ENCODE peak calls at places on chromosomes 16 and 17, in six cellular contexts. One of them, this sample, is unnamed.
A peak's percentile ranks its signal among the peaks of the same experiment; 100 is the strongest.

GRCh38 chr17:81656835-81657234 is 493 bp upstream of the PDE6G start:
- DNase-seq in cardiac septum: no peak
- DNase-seq in non-pigmented ciliary epithelial cell: no peak
- DNase-seq in activated naive CD4-positive, alpha-beta T cell: no peak
- DNase-seq in kidney glomerular epithelial cell: no peak
- DNase-seq in heart right ventricle: no peak
- DNase-seq in this sample: no peak

GRCh38 chr16:88736088-88736487 is 29.8 kb downstream of the CTU2 start:
- DNase-seq in cardiac septum: no peak
- DNase-seq in non-pigmented ciliary epithelial cell: no peak
- DNase-seq in activated naive CD4-positive, alpha-beta T cell: no peak
- DNase-seq in kidney glomerular epithelial cell: no peak
- DNase-seq in heart right ventricle: no peak
- DNase-seq in this sample: no peak

GRCh38 chr16:22141746-22142145 is 20.6 kb upstream of the SDR42E2 start:
- DNase-seq in cardiac septum: no peak
- DNase-seq in non-pigmented ciliary epithelial cell: peak; percentile 2
- DNase-seq in activated naive CD4-positive, alpha-beta T cell: no peak
- DNase-seq in kidney glomerular epithelial cell: peak; percentile 1
- DNase-seq in heart right ventricle: no peak
- DNase-seq in this sample: peak; percentile 29

GRCh38 chr17:69722518-69722917 is 308.0 kb downstream of the MAP2K6 start:
- DNase-seq in cardiac septum: no peak
- DNase-seq in non-pigmented ciliary epithelial cell: no peak
- DNase-seq in activated naive CD4-positive, alpha-beta T cell: no peak
- DNase-seq in kidney glomerular epithelial cell: no peak
- DNase-seq in heart right ventricle: no peak
- DNase-seq in this sample: no peak

GRCh38 chr16:30805056-30805369 is 18.0 kb upstream of the ZNF629 start:
- DNase-seq in cardiac septum: no peak
- DNase-seq in non-pigmented ciliary epithelial cell: no peak
- DNase-seq in activated naive CD4-positive, alpha-beta T cell: no peak
- DNase-seq in kidney glomerular epithelial cell: no peak
- DNase-seq in heart right ventricle: no peak
- DNase-seq in this sample: no peak

GRCh38 chr17:40122944-40123810 is 1.4 kb downstream of the MSL1 start:
- DNase-seq in cardiac septum: no peak
- DNase-seq in non-pigmented ciliary epithelial cell: no peak
- DNase-seq in activated naive CD4-positive, alpha-beta T cell: peak; percentile 32
- DNase-seq in kidney glomerular epithelial cell: no peak
- DNase-seq in heart right ventricle: peak; percentile 65
- DNase-seq in this sample: peak; percentile 34

GRCh38 chr16:86357950-86358349 is 152.4 kb upstream of the FOXF1 start:
- DNase-seq in cardiac septum: no peak
- DNase-seq in non-pigmented ciliary epithelial cell: no peak
- DNase-seq in activated naive CD4-positive, alpha-beta T cell: no peak
- DNase-seq in kidney glomerular epithelial cell: no peak
- DNase-seq in heart right ventricle: no peak
- DNase-seq in this sample: no peak

GRCh38 chr17:76726231-76726765 is at the start of gene JMJD6:
- DNase-seq in cardiac septum: peak; percentile 98
- DNase-seq in non-pigmented ciliary epithelial cell: peak; percentile 78
- DNase-seq in activated naive CD4-positive, alpha-beta T cell: peak; percentile 90
- DNase-seq in kidney glomerular epithelial cell: peak; percentile 90
- DNase-seq in heart right ventricle: peak; percentile 97
- DNase-seq in this sample: peak; percentile 99

GRCh38 chr16:85946680-85947510 is 47.9 kb downstream of the IRF8 start:
- DNase-seq in cardiac septum: no peak
- DNase-seq in non-pigmented ciliary epithelial cell: no peak
- DNase-seq in activated naive CD4-positive, alpha-beta T cell: no peak
- DNase-seq in kidney glomerular epithelial cell: no peak
- DNase-seq in heart right ventricle: no peak
- DNase-seq in this sample: no peak

GRCh38 chr17:68533887-68534700 is 21.9 kb downstream of the PRKAR1A start:
- DNase-seq in cardiac septum: no peak
- DNase-seq in non-pigmented ciliary epithelial cell: no peak
- DNase-seq in activated naive CD4-positive, alpha-beta T cell: no peak
- DNase-seq in kidney glomerular epithelial cell: no peak
- DNase-seq in heart right ventricle: no peak
- DNase-seq in this sample: peak; percentile 12

GRCh38 chr16:85486256-85486915 is 126.7 kb upstream of the GSE1 start:
- DNase-seq in cardiac septum: no peak
- DNase-seq in non-pigmented ciliary epithelial cell: no peak
- DNase-seq in activated naive CD4-positive, alpha-beta T cell: no peak
- DNase-seq in kidney glomerular epithelial cell: no peak
- DNase-seq in heart right ventricle: no peak
- DNase-seq in this sample: no peak

GRCh38 chr17:80652751-80653330 is 108.2 kb downstream of the RPTOR start:
- DNase-seq in cardiac septum: no peak
- DNase-seq in non-pigmented ciliary epithelial cell: no peak
- DNase-seq in activated naive CD4-positive, alpha-beta T cell: no peak
- DNase-seq in kidney glomerular epithelial cell: no peak
- DNase-seq in heart right ventricle: no peak
- DNase-seq in this sample: peak; percentile 8

GRCh38 chr17:79775635-79776034 is 2.3 kb upstream of the CBX2 start:
- DNase-seq in cardiac septum: no peak
- DNase-seq in non-pigmented ciliary epithelial cell: no peak
- DNase-seq in activated naive CD4-positive, alpha-beta T cell: no peak
- DNase-seq in kidney glomerular epithelial cell: no peak
- DNase-seq in heart right ventricle: no peak
- DNase-seq in this sample: no peak

GRCh38 chr16:2428051-2428786 is 1.0 kb upstream of the CCNF start:
- DNase-seq in cardiac septum: no peak
- DNase-seq in non-pigmented ciliary epithelial cell: no peak
- DNase-seq in activated naive CD4-positive, alpha-beta T cell: no peak
- DNase-seq in kidney glomerular epithelial cell: no peak
- DNase-seq in heart right ventricle: peak; percentile 16
- DNase-seq in this sample: peak; percentile 56